ENCODE peak calls at places on chromosomes 3 and 15, in five cellular contexts. C is tibial artery; I is activated T-cell treated with anti-CD3 and anti-CD28 coated beads for 48 hours; N is CD8-positive, alpha-beta T cell; Z is activated CD8-positive, alpha-beta memory T cell treated with anti-CD3 and anti-CD28 coated beads for 1 hour. P is an unnamed sample.

GRCh38 chr3:42024578-42025387 is 62.9 kb upstream of the ULK4 start:
- DNase-seq in N (no peak), Z (no peak), I (no peak), C (no peak), P (no peak)

GRCh38 chr15:63362196-63362595 is 19.4 kb downstream of the CA12 start:
- DNase-seq in Z (no peak), C (no peak), I (no peak), N (no peak), P (no peak)

GRCh38 chr3:44976002-44976815 is at the start of the genes EXOSC7 and ZDHHC3:
- DNase-seq in C (peak), N (peak), I (peak), Z (peak), P (peak)

GRCh38 chr15:33584797-33585196 is 274.0 kb downstream of the RYR3 start:
- DNase-seq in N (no peak), I (no peak), C (no peak), Z (no peak), P (no peak)

GRCh38 chr3:177335728-177336127 is 138.4 kb upstream of the TBL1XR1 start:
- DNase-seq in C (no peak), N (no peak), I (no peak), Z (no peak), P (no peak)

GRCh38 chr3:112481342-112481870 is 17.9 kb downstream of the BTLA start:
- DNase-seq in C (no peak), N (no peak), Z (no peak), I (no peak), P (no peak)

GRCh38 chr3:42488687-42489086 is 13.8 kb upstream of the VIPR1 start:
- DNase-seq in Z (no peak), C (no peak), I (no peak), N (no peak), P (no peak)

GRCh38 chr3:11784962-11785361 is 61.7 kb downstream of the TAMM41 start:
- DNase-seq in N (no peak), Z (no peak), C (no peak), I (no peak), P (no peak)

GRCh38 chr15:74449643-74450205 is 11.2 kb downstream of the UBL7 start:
- DNase-seq in Z (no peak), N (no peak), C (peak), I (no peak), P (no peak)

GRCh38 chr3:119318871-119319270 is 24.7 kb downstream of the ARHGAP31 start:
- DNase-seq in C (no peak), N (no peak), Z (no peak), I (no peak), P (no peak)

GRCh38 chr15:60683156-60683555 is 204.2 kb upstream of the ICE2 start:
- DNase-seq in C (no peak), Z (no peak), N (no peak), I (no peak), P (no peak)

GRCh38 chr15:53611145-53611920 is 148.1 kb downstream of the WDR72 start:
- DNase-seq in C (no peak), Z (no peak), N (no peak), I (no peak), P (no peak)

GRCh38 chr3:115667175-115668065 is 44.1 kb downstream of the GAP43 start:
- DNase-seq in N (no peak), Z (no peak), I (no peak), C (no peak), P (no peak)

GRCh38 chr15:48385031-48385430 is 53.8 kb downstream of the DUT start:
- DNase-seq in N (no peak), I (no peak), Z (no peak), C (no peak), P (no peak)

GRCh38 chr15:70421197-70421482 is 323.4 kb upstream of the TLE3 start:
- DNase-seq in N (no peak), C (no peak), Z (no peak), I (no peak), P (no peak)

GRCh38 chr3:159586587-159587202 is 401.9 kb upstream of the IL12A start:
- DNase-seq in I (no peak), C (no peak), N (no peak), Z (no peak), P (no peak)

GRCh38 chr3:94739420-94739819 is 676.6 kb downstream of the NSUN3 start:
- DNase-seq in I (no peak), C (no peak), Z (no peak), N (no peak), P (no peak)

GRCh38 chr3:60514866-60515265 is 736.4 kb downstream of the FHIT start:
- DNase-seq in Z (no peak), I (no peak), C (no peak), N (no peak), P (no peak)

GRCh38 chr3:149879872-149880271 is 66.9 kb downstream of the RNF13 start:
- DNase-seq in Z (no peak), N (peak), C (peak), I (no peak), P (no peak)

GRCh38 chr3:140845878-140846277 is 95.8 kb upstream of the SLC25A36 start:
- DNase-seq in C (no peak), I (no peak), Z (no peak), N (no peak), P (no peak)

GRCh38 chr15:25170113-25170731 is 215.4 kb downstream of the SNRPN start:
- DNase-seq in C (no peak), Z (no peak), N (no peak), I (no peak), P (no peak)

GRCh38 chr15:50330921-50331320 is 24.1 kb downstream of the GABPB1 start:
- DNase-seq in N (no peak), Z (no peak), I (no peak), C (no peak), P (no peak)

GRCh38 chr3:157531301-157531660 is 28.1 kb upstream of the VEPH1 start:
- DNase-seq in N (no peak), C (no peak), I (no peak), Z (no peak), P (no peak)

GRCh38 chr15:59222106-59222505 is 15.5 kb downstream of the LDHAL6B start:
- DNase-seq in Z (no peak), N (no peak), C (no peak), I (no peak), P (no peak)

GRCh38 chr3:32226875-32227500 is 11.5 kb upstream of the CMTM8 start:
- DNase-seq in I (no peak), Z (no peak), N (no peak), C (no peak), P (no peak)

P was measured in C1 segment of cervical spinal cord.